ENCODE peak calls at places on chromosomes 12 and 14, in seven cellular contexts. A is uterus, I is pancreas, E is OCI-LY7, V is fibroblast of lung, D is tibial artery, R is cardiac muscle cell. P is an unnamed sample. For H3K4me1, the result is how much of the 10 kb centered on the place peaks cover.

GRCh38 chr14:105943973-105944602 is 417.7 kb downstream of the TMEM121 start:
- DNase-seq in R (no peak), V (no peak), E (no peak), A (no peak), I (no peak), D (no peak), P (no peak)

GRCh38 chr14:22907429-22907828 is 11.5 kb downstream of the RBM23 start:
- DNase-seq in A (no peak), E (no peak), I (no peak), D (no peak), R (no peak), V (no peak), P (no peak)

GRCh38 chr12:119624971-119625370 is 31.4 kb downstream of the TMEM233 start:
- DNase-seq in V (peak), R (peak), I (no peak), E (no peak), D (no peak), A (no peak), P (no peak)

GRCh38 chr12:132444957-132445883 is 44.7 kb upstream of the FBRSL1 start:
- DNase-seq in D (no peak), R (no peak), V (no peak), A (no peak), E (peak), I (no peak), P (no peak)

GRCh38 chr14:73567951-73568885 is 795 bp upstream of the ACOT2 start:
- DNase-seq in E (no peak), R (peak), D (no peak), A (no peak), I (no peak), V (peak), P (no peak)

GRCh38 chr12:95402096-95402495 is 71.9 kb upstream of the METAP2 start:
- DNase-seq in A (no peak), V (no peak), E (no peak), D (no peak), R (no peak), I (no peak), P (peak)

GRCh38 chr12:6772729-6773661 is 675 bp downstream of the LAG3 start:
- DNase-seq in D (no peak), E (no peak), I (no peak), V (no peak), R (no peak), A (no peak), P (no peak)

GRCh38 chr12:105945935-105946334 is 192.8 kb downstream of the NUAK1 start:
- DNase-seq in R (no peak), I (no peak), E (no peak), V (peak), A (no peak), D (no peak), P (no peak)

GRCh38 chr14:84825481-84825880 is 704.5 kb upstream of the FLRT2 start:
- DNase-seq in A (no peak), R (no peak), V (peak), D (no peak), E (no peak), I (no peak), P (no peak)

GRCh38 chr12:11795910-11796459 is 146.5 kb downstream of the ETV6 start:
- DNase-seq in A (no peak), D (no peak), E (no peak), R (peak), V (peak), I (peak), P (no peak)

GRCh38 chr12:57476162-57476992 is 3.3 kb downstream of the ARHGAP9 start:
- DNase-seq in I (no peak), D (no peak), V (no peak), E (peak), A (no peak), R (no peak), P (no peak)

GRCh38 chr12:46763230-46763629 is 62.6 kb downstream of the SLC38A4 start:
- DNase-seq in R (no peak), I (no peak), E (no peak), A (no peak), V (no peak), D (no peak), P (no peak)

GRCh38 chr12:121240484-121241202 is 30.7 kb downstream of the P2RX4 start:
- DNase-seq in A (peak), D (peak), I (no peak), E (no peak), R (peak), V (peak), P (no peak)

GRCh38 chr12:42396473-42397259 is 70.7 kb downstream of the PPHLN1 start:
- DNase-seq in A (no peak), V (no peak), D (no peak), R (no peak), I (no peak), E (peak), P (no peak)

GRCh38 chr12:107400686-107401447 is 284.7 kb upstream of the PWP1 start:
- DNase-seq in R (peak), A (no peak), D (peak), V (peak), E (no peak), I (no peak), P (no peak)

GRCh38 chr12:62703011-62703380 is 232.0 kb downstream of the PPM1H start:
- DNase-seq in D (no peak), A (no peak), I (no peak), E (no peak), R (peak), V (peak), P (no peak)

GRCh38 chr14:55127491-55127951 is 1.5 kb upstream of the LGALS3 start:
- DNase-seq in A (no peak), D (no peak), E (no peak), I (no peak), V (peak), R (no peak), P (no peak)

GRCh38 chr14:95222870-95223398 is 65.6 kb upstream of the DICER1 start:
- DNase-seq in E (no peak), V (peak), R (peak), D (no peak), I (no peak), A (no peak), P (no peak)

GRCh38 chr12:6635375-6635855 is 344 bp downstream of the LPAR5 start:
- DNase-seq in R (no peak), I (no peak), A (no peak), D (no peak), E (peak), V (no peak), P (no peak)

GRCh38 chr14:68512088-68512487 is 280.8 kb downstream of the ZFP36L1 start:
- DNase-seq in D (no peak), I (no peak), V (peak), A (peak), R (peak), E (no peak), P (no peak)

GRCh38 chr14:35940291-35940690 is 114.2 kb downstream of the BRMS1L start:
- DNase-seq in E (no peak), R (no peak), I (no peak), A (no peak), V (no peak), D (no peak), P (no peak)

GRCh38 chr12:29242921-29243431 is 93.9 kb downstream of the FAR2 start:
- DNase-seq in I (no peak), E (no peak), R (no peak), V (peak), D (no peak), A (no peak), P (no peak)

GRCh38 chr14:90695997-90696681 is 120.1 kb downstream of the TTC7B start:
- DNase-seq in D (no peak), E (no peak), A (no peak), R (no peak), I (no peak), V (no peak), P (no peak)

GRCh38 chr12:49912846-49913245 is 9.1 kb upstream of the FAIM2 start:
- DNase-seq in V (no peak), A (no peak), I (no peak), R (no peak), E (no peak), D (no peak), P (no peak)

GRCh38 chr12:94152292-94153083 is 4.1 kb downstream of the PLXNC1 start:
- DNase-seq in I (no peak), V (no peak), E (no peak), R (no peak), D (no peak), A (no peak), P (no peak)

GRCh38 chr14:99731536-99732435 is 47.7 kb downstream of the CYP46A1 start:
- DNase-seq in R (no peak), D (peak), E (no peak), A (peak), I (peak), V (no peak), P (no peak)

GRCh38 chr14:77107228-77107627 is 9.2 kb downstream of the CIPC start:
- DNase-seq in D (no peak), A (no peak), I (no peak), R (peak), V (no peak), E (no peak), P (no peak)

GRCh38 chr14:58747181-58747580 is 109.4 kb downstream of the DACT1 start:
- DNase-seq in R (peak), V (peak), I (peak), A (peak), E (no peak), D (peak), P (no peak)

GRCh38 chr12:50528800-50529199 is 24.0 kb downstream of the DIP2B start:
- DNase-seq in D (no peak), E (no peak), V (no peak), R (no peak), A (no peak), I (no peak), P (no peak)

GRCh38 chr12:16600525-16600924 is 5.4 kb downstream of the LMO3 start:
- DNase-seq in D (no peak), V (no peak), R (no peak), I (no peak), E (no peak), A (no peak), P (no peak)

GRCh38 chr12:34597548-34598351 is 575.5 kb downstream of the ALG10 start:
- DNase-seq in I (no peak), R (no peak), V (no peak), D (peak), E (no peak), A (peak), P (no peak)

GRCh38 chr14:23537351-23538048 is 14.1 kb downstream of the ZFHX2 start:
- DNase-seq in I (no peak), D (no peak), V (no peak), E (peak), A (no peak), R (no peak), P (no peak)

GRCh38 chr12:4112290-4112689 is 161.3 kb upstream of the CCND2 start:
- DNase-seq in E (no peak), R (no peak), D (no peak), A (no peak), V (no peak), I (no peak), P (no peak)

GRCh38 chr12:117044790-117045174 is 54.4 kb downstream of the TESC start:
- DNase-seq in E (no peak), D (no peak), R (no peak), V (no peak), A (no peak), I (no peak), P (no peak)

GRCh38 chr12:117042171-117042809 is 56.9 kb downstream of the TESC start:
- DNase-seq in V (peak), E (no peak), D (no peak), A (no peak), I (no peak), R (peak), P (no peak)

GRCh38 chr12:117041798-117042170 is 57.4 kb downstream of the TESC start:
- DNase-seq in E (no peak), A (no peak), D (no peak), I (no peak), V (no peak), R (no peak), P (no peak)

GRCh38 chr12:117044311-117044710 is 54.9 kb downstream of the TESC start:
- DNase-seq in D (no peak), E (no peak), A (no peak), I (no peak), V (no peak), R (no peak), P (no peak)

GRCh38 chr12:117043598-117043901 is 55.7 kb downstream of the TESC start:
- DNase-seq in I (no peak), E (no peak), A (no peak), V (no peak), D (no peak), R (no peak), P (no peak)
- H3K4me1 ChIP-seq in I (under half), E (under half), A (under half), V (under half), D (under half), R (under half), P (under half)

GRCh38 chr12:90086281-90086680 is 377.6 kb upstream of the ATP2B1 start:
- DNase-seq in E (no peak), V (peak), I (no peak), A (no peak), R (no peak), D (no peak), P (no peak)

GRCh38 chr12:90090929-90091651 is 382.5 kb upstream of the ATP2B1 start:
- DNase-seq in R (peak), I (no peak), E (no peak), D (no peak), A (no peak), V (peak), P (no peak)

GRCh38 chr12:90091809-90092208 is 383.2 kb upstream of the ATP2B1 start:
- DNase-seq in I (no peak), E (no peak), R (no peak), D (no peak), A (no peak), V (no peak), P (no peak)
- H3K4me3 ChIP-seq in I (no peak), E (no peak), R (no peak), D (no peak), A (no peak), V (no peak), P (no peak)

GRCh38 chr14:38669027-38669426 is 413.1 kb upstream of the CLEC14A start:
- DNase-seq in A (no peak), D (no peak), R (no peak), V (no peak), I (no peak), E (no peak), P (no peak)
- H3K4me1 ChIP-seq in A (under half), D (under half), R (under half), V (under half), I (under half), E (under half), P (under half)

GRCh38 chr12:92105676-92106075 is 40.0 kb downstream of the BTG1 start:
- DNase-seq in D (no peak), V (no peak), E (no peak), R (no peak), A (no peak), I (no peak), P (no peak)

GRCh38 chr12:92109613-92110012 is 36.0 kb downstream of the BTG1 start:
- DNase-seq in D (no peak), E (no peak), I (no peak), V (no peak), R (no peak), A (no peak), P (no peak)

GRCh38 chr12:92107094-92107493 is 38.6 kb downstream of the BTG1 start:
- DNase-seq in V (no peak), R (no peak), E (no peak), A (no peak), D (no peak), I (no peak), P (no peak)

GRCh38 chr12:92108651-92109050 is 37.0 kb downstream of the BTG1 start:
- DNase-seq in D (no peak), I (no peak), V (peak), E (no peak), R (peak), A (peak), P (no peak)

GRCh38 chr12:92107621-92108131 is 38.0 kb downstream of the BTG1 start:
- DNase-seq in D (no peak), E (no peak), I (no peak), R (no peak), V (no peak), A (no peak), P (no peak)
- H3K4me3 ChIP-seq in D (no peak), E (no peak), I (no peak), R (no peak), V (no peak), A (no peak), P (no peak)

GRCh38 chr12:69343885-69344612 is 4.1 kb upstream of the LYZ start:
- DNase-seq in I (no peak), V (no peak), R (no peak), D (no peak), A (no peak), E (no peak), P (no peak)

GRCh38 chr12:69343357-69343756 is 4.8 kb upstream of the LYZ start:
- DNase-seq in A (no peak), I (no peak), E (no peak), R (no peak), D (no peak), V (no peak), P (no peak)

GRCh38 chr12:69342407-69342806 is 5.8 kb upstream of the LYZ start:
- DNase-seq in R (no peak), E (no peak), A (no peak), D (no peak), V (no peak), I (no peak), P (no peak)

GRCh38 chr12:69339999-69340398 is 8.2 kb upstream of the LYZ start:
- DNase-seq in R (no peak), I (peak), V (no peak), E (no peak), A (no peak), D (no peak), P (no peak)

DNA sequence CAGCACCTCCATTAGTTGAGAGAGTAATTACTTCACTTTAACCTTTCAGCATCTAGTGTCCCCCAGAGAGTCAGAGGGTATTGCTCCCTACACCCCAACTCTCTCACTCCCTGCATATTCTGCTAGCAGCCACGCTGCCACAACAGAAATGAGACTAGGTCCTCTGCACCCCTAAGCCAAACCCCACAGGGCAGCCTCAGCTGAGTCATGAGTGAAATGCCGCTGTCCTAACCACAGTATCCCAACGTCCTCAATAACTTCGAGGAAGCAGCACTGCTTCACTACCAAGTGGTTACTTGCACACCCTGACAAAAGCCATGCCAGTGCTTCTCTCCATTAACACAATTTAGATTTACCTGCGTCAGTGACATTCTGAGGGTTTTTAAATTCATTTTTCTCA is 6.9 kb upstream of the LYZ start:
- DNase-seq in R (no peak), E (no peak), A (no peak), V (peak), D (no peak), I (no peak), P (no peak)
- H3K4me1 ChIP-seq in R (under half), E (under half), A (under half), V (under half), D (under half), I (half or more), P (under half)

GRCh38 chr14:92877757-92878431 is 45.1 kb upstream of the CHGA start:
- DNase-seq in I (peak), R (peak), A (peak), E (no peak), V (no peak), D (no peak), P (peak)

GRCh38 chr14:92880351-92880750 is 42.6 kb upstream of the CHGA start:
- DNase-seq in R (no peak), V (no peak), E (no peak), I (no peak), A (no peak), D (no peak), P (no peak)

GRCh38 chr14:92884410-92884809 is 38.5 kb upstream of the CHGA start:
- DNase-seq in V (no peak), R (no peak), D (no peak), A (no peak), I (no peak), E (no peak), P (no peak)

GRCh38 chr14:92883066-92883465 is 39.9 kb upstream of the CHGA start:
- DNase-seq in R (no peak), I (no peak), E (no peak), V (no peak), A (no peak), D (no peak), P (no peak)

GRCh38 chr14:92880851-92881250 is 42.1 kb upstream of the CHGA start:
- DNase-seq in D (no peak), I (peak), E (no peak), V (peak), A (no peak), R (peak), P (peak)
- H3K4me3 ChIP-seq in D (no peak), I (no peak), E (no peak), V (no peak), A (no peak), R (no peak), P (no peak)

GRCh38 chr12:27530157-27530922 is 6.3 kb downstream of the PPFIBP1 start:
- DNase-seq in D (no peak), R (no peak), I (no peak), A (no peak), E (peak), V (no peak), P (no peak)
- H3K4me1 ChIP-seq in D (under half), R (under half), I (under half), A (under half), E (under half), V (under half), P (under half)